ENCODE peak calls at places on chromosome 4, in ten cellular contexts. M is HCT116, S is endothelial cell of umbilical vein, C is breast epithelium, A is spleen, R is SK-N-MC, X is GM12891, P is suprapubic skin, W is SK-N-SH, E is stomach. I is an unnamed sample.

GRCh38 chr4:11428161-11428700 is 463 bp downstream of the HS3ST1 start:
- DNase-seq in M (no peak), R (no peak), C (no peak), P (no peak), E (no peak), A (peak; percentile 79), W (no peak), X (no peak), S (no peak), I (no peak)

GRCh38 chr4:14225683-14226207 is 598.2 kb upstream of the BOD1L1 start:
- DNase-seq in E (no peak), R (no peak), P (no peak), W (no peak), A (no peak), M (no peak), X (no peak), C (no peak), S (no peak), I (no peak)

GRCh38 chr4:75142850-75143249 is 209.9 kb downstream of the PARM1 start:
- DNase-seq in M (no peak), P (no peak), W (no peak), A (no peak), R (no peak), C (no peak), X (no peak), E (no peak), S (no peak), I (no peak)

GRCh38 chr4:27947320-27947719 is 1086.7 kb downstream of the STIM2 start:
- DNase-seq in C (no peak), E (no peak), R (no peak), M (no peak), X (no peak), A (no peak), P (no peak), W (no peak), S (no peak), I (no peak)

GRCh38 chr4:128354205-128354821 is 66.7 kb upstream of the PGRMC2 start:
- DNase-seq in R (no peak), C (no peak), M (no peak), W (peak; percentile 8), P (no peak), A (no peak), S (peak; percentile 92), E (peak; percentile 68), X (no peak), I (peak; percentile 61)

GRCh38 chr4:170853422-170854021 is 763.8 kb upstream of the AADAT start:
- DNase-seq in S (no peak), C (no peak), X (peak; percentile 2), A (no peak), R (peak; percentile 12), E (peak; percentile 44), P (no peak), M (peak; percentile 48), W (peak; percentile 33), I (peak; percentile 4)

GRCh38 chr4:87502580-87503238 is 26.5 kb downstream of the SPARCL1 start:
- DNase-seq in A (no peak), W (no peak), P (no peak), M (peak; percentile 27), C (no peak), S (peak; percentile 73), X (no peak), E (no peak), R (no peak), I (no peak)

GRCh38 chr4:135277980-135278315 is 1076.4 kb upstream of the PABPC4L start:
- DNase-seq in E (no peak), P (no peak), R (no peak), W (no peak), A (no peak), M (no peak), C (no peak), S (no peak), X (no peak), I (no peak)

GRCh38 chr4:111778543-111778942 is 366.7 kb upstream of the FAM241A start:
- DNase-seq in X (no peak), W (no peak), C (no peak), E (no peak), P (no peak), R (no peak), S (no peak), A (no peak), M (peak; percentile 15), I (no peak)

GRCh38 chr4:122045533-122045932 is 93.7 kb upstream of the TRPC3 start:
- DNase-seq in M (peak; percentile 62), W (peak; percentile 3), R (peak; percentile 100), S (peak; percentile 78), P (no peak), E (no peak), X (no peak), C (no peak), A (no peak), I (no peak)

GRCh38 chr4:6885953-6886557 is 23.6 kb upstream of the TBC1D14 start:
- DNase-seq in R (no peak), S (peak; percentile 15), A (peak; percentile 89), M (no peak), E (peak; percentile 49), W (no peak), C (peak; percentile 47), P (no peak), X (no peak), I (no peak)
- TF ChIP-seq POLR2AphosphoS5 in R (no peak), S (no peak), A (peak; percentile 61), M (no peak), E (peak; percentile 17), W (no peak), C (no peak), P (no peak), X (no peak), I (no peak)

GRCh38 chr4:26032572-26033320 is 118.7 kb downstream of the SMIM20 start:
- DNase-seq in M (no peak), R (no peak), S (no peak), A (no peak), W (no peak), E (no peak), C (no peak), P (no peak), X (no peak), I (no peak)
- TF ChIP-seq POLR2AphosphoS5 in M (no peak), R (no peak), S (no peak), A (no peak), W (no peak), E (no peak), C (no peak), P (no peak), X (no peak), I (no peak)

GRCh38 chr4:62928483-62928882 is 1480.8 kb downstream of the TECRL start:
- DNase-seq in X (no peak), E (no peak), S (no peak), R (no peak), W (no peak), M (no peak), A (no peak), P (no peak), C (no peak), I (no peak)
- TF ChIP-seq POLR2AphosphoS5 in X (no peak), E (no peak), S (no peak), R (no peak), W (no peak), M (no peak), A (no peak), P (no peak), C (no peak), I (no peak)

GRCh38 chr4:153399358-153399757 is 54.9 kb downstream of the MND1 start:
- DNase-seq in A (no peak), S (no peak), E (no peak), C (no peak), P (no peak), R (no peak), X (no peak), W (no peak), M (no peak), I (no peak)

GRCh38 chr4:153393397-153393796 is 48.9 kb downstream of the MND1 start:
- DNase-seq in X (no peak), A (no peak), P (no peak), E (no peak), R (no peak), C (no peak), M (no peak), S (no peak), W (no peak), I (no peak)

GRCh38 chr4:153398713-153399112 is 54.2 kb downstream of the MND1 start:
- DNase-seq in A (no peak), M (no peak), C (no peak), E (no peak), S (no peak), P (no peak), W (no peak), R (no peak), X (no peak), I (no peak)

DNA sequence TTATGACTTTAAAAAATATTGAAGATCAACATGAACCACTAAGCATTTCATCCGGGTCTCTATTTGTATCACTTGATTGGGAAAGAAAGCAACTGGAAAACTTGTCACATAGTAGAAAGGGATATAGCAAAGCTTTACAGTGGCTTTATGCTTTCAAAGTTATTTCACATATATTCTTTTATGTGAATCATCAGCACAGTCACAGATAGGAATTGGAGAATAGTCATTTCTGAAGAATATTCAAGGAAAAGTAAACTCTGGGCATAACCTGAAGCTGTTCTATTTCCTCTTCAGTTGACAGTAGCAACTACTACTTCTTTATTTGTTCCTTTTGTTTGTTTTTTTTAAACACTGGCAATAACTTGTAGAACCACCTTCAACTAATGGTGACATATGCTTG is 50.5 kb downstream of the MND1 start:
- DNase-seq in X (no peak), W (no peak), S (no peak), A (no peak), C (no peak), R (no peak), P (no peak), M (no peak), E (no peak), I (no peak)
- TF ChIP-seq POLR2AphosphoS5 in X (no peak), W (no peak), S (no peak), A (no peak), C (no peak), R (no peak), P (no peak), M (no peak), E (no peak), I (no peak)

GRCh38 chr4:164956766-164957643 is 20.5 kb downstream of the TRIM61 start:
- DNase-seq in C (peak; percentile 74), E (peak; percentile 67), S (peak; percentile 12), R (no peak), A (peak; percentile 92), X (peak; percentile 82), M (no peak), W (peak; percentile 76), P (peak; percentile 87), I (peak; percentile 13)
- TF ChIP-seq POLR2AphosphoS5 in C (peak; percentile 61), E (peak; percentile 37), S (no peak), R (peak; percentile 88), A (peak; percentile 83), X (peak; percentile 80), M (no peak), W (peak; percentile 48), P (no peak), I (peak; percentile 67)

GRCh38 chr4:140122891-140123290 is 31.1 kb downstream of the MAML3 start:
- DNase-seq in P (no peak), M (no peak), C (no peak), W (no peak), X (no peak), A (no peak), R (no peak), S (no peak), E (no peak), I (no peak)
- TF ChIP-seq POLR2AphosphoS5 in P (no peak), M (no peak), C (no peak), W (no peak), X (no peak), A (no peak), R (no peak), S (no peak), E (no peak), I (no peak)

I was measured in Panc1.